ENCODE peak calls at places on chromosomes 13 and 19, in nine cellular contexts. X is dermis blood vessel endothelial cell, C is NCI-H345, Z is cortex of kidney, A is heart left ventricle, F is GM12865, K is M059J, B is left ventricle myocardium inferior, M is type B pancreatic cell. W is an unnamed sample.

GRCh38 chr19:5058456-5059190 is 89.7 kb downstream of the KDM4B start:
- DNase-seq in Z (no peak), M (no peak), A (no peak), F (no peak), C (no peak), X (no peak), B (no peak), K (peak; percentile 52), W (no peak)

GRCh38 chr19:43532571-43532961 is 422 bp upstream of the ZNF575 start:
- DNase-seq in Z (no peak), A (peak; percentile 79), B (no peak), K (peak; percentile 51), X (no peak), C (no peak), M (no peak), F (peak; percentile 87), W (peak; percentile 82)

GRCh38 chr19:55605637-55606470 is at the start of gene ZNF865:
- DNase-seq in K (peak; percentile 83), M (no peak), C (peak; percentile 49), B (peak; percentile 72), A (peak; percentile 73), X (peak; percentile 93), Z (no peak), F (peak; percentile 90), W (peak; percentile 71)

GRCh38 chr19:46137915-46138473 is 10.0 kb upstream of the IGFL2 start:
- DNase-seq in A (no peak), Z (no peak), B (no peak), X (no peak), M (no peak), K (no peak), F (no peak), C (no peak), W (no peak)

GRCh38 chr13:41059466-41059865 is 1.8 kb upstream of the WBP4 start:
- DNase-seq in B (no peak), K (no peak), F (peak; percentile 25), A (no peak), X (peak; percentile 38), M (no peak), C (no peak), Z (no peak), W (peak; percentile 35)

GRCh38 chr19:56161534-56161933 is 14.3 kb upstream of the GALP start:
- DNase-seq in B (no peak), A (no peak), K (no peak), C (no peak), Z (no peak), F (no peak), X (no peak), M (no peak), W (no peak)

GRCh38 chr13:114065926-114066774 is 66.3 kb downstream of the RASA3 start:
- DNase-seq in B (no peak), X (no peak), A (peak; percentile 30), K (peak; percentile 5), M (no peak), F (peak; percentile 73), Z (no peak), C (no peak), W (peak; percentile 80)

GRCh38 chr13:24742294-24742693 is 21.7 kb upstream of the RNF17 start:
- DNase-seq in X (no peak), B (no peak), Z (no peak), A (no peak), K (no peak), C (no peak), F (no peak), M (no peak), W (no peak)

GRCh38 chr19:5154129-5154798 is 185.4 kb downstream of the KDM4B start:
- DNase-seq in C (no peak), M (peak; percentile 70), Z (no peak), K (no peak), B (no peak), F (peak; percentile 50), X (peak; percentile 49), A (peak; percentile 28), W (peak; percentile 20)

GRCh38 chr13:112444416-112445399 is 68.6 kb downstream of the SPACA7 start:
- DNase-seq in F (no peak), C (no peak), M (no peak), Z (no peak), A (no peak), K (no peak), B (no peak), X (no peak), W (no peak)

GRCh38 chr13:65943711-65944110 is 1286.4 kb downstream of the PCDH9 start:
- DNase-seq in K (no peak), F (no peak), Z (no peak), A (no peak), C (no peak), M (no peak), X (peak; percentile 43), B (no peak), W (no peak)

GRCh38 chr13:97810152-97810551 is 143.3 kb upstream of the IPO5 start:
- DNase-seq in A (no peak), F (no peak), M (no peak), X (peak; percentile 43), Z (no peak), B (no peak), K (peak; percentile 10), C (peak; percentile 22), W (no peak)

GRCh38 chr13:48400820-48401219 is 12.1 kb downstream of the LPAR6 start:
- DNase-seq in B (no peak), X (peak; percentile 93), K (peak; percentile 68), M (no peak), F (peak; percentile 18), Z (no peak), A (no peak), C (no peak), W (peak; percentile 12)

GRCh38 chr13:99542788-99543406 is 41.6 kb downstream of the TM9SF2 start:
- DNase-seq in X (peak; percentile 45), B (no peak), Z (no peak), F (peak; percentile 96), K (no peak), A (no peak), M (no peak), C (no peak), W (no peak)

GRCh38 chr19:18475004-18475453 is 37.1 kb upstream of the ISYNA1 start:
- DNase-seq in M (no peak), X (no peak), F (peak; percentile 24), Z (no peak), C (no peak), B (no peak), K (no peak), A (no peak), W (no peak)

GRCh38 chr19:29247912-29248311 is 35.0 kb upstream of the UQCRFS1 start:
- DNase-seq in M (no peak), A (no peak), C (no peak), B (no peak), X (no peak), Z (no peak), K (no peak), F (no peak), W (no peak)

GRCh38 chr13:99605417-99606321 is 104.4 kb downstream of the TM9SF2 start:
- DNase-seq in K (peak; percentile 47), A (peak; percentile 62), C (peak; percentile 64), M (no peak), X (peak; percentile 68), F (peak; percentile 64), B (peak; percentile 38), Z (no peak), W (peak; percentile 75)

GRCh38 chr13:70310720-70311119 is 202.5 kb upstream of the KLHL1 start:
- DNase-seq in K (peak; percentile 1), A (peak; percentile 15), M (no peak), F (peak; percentile 14), C (peak; percentile 61), Z (no peak), X (no peak), B (no peak), W (peak; percentile 32)

GRCh38 chr13:106561551-106562170 is 6.3 kb downstream of the ARGLU1 start:
- DNase-seq in M (no peak), B (no peak), K (peak; percentile 15), C (no peak), F (peak; percentile 74), Z (no peak), X (peak; percentile 59), A (peak; percentile 32), W (no peak)

GRCh38 chr19:52541608-52542007 is 14.1 kb downstream of the ZNF808 start:
- DNase-seq in Z (no peak), K (no peak), A (no peak), F (no peak), B (no peak), C (no peak), M (no peak), X (no peak), W (no peak)

GRCh38 chr19:32971012-32971595 is 654 bp downstream of the CEP89 start:
- DNase-seq in A (no peak), K (no peak), C (no peak), M (no peak), F (no peak), X (peak; percentile 5), Z (no peak), B (no peak), W (no peak)

GRCh38 chr19:49837425-49837824 is 13.5 kb upstream of the PTOV1 start:
- DNase-seq in C (no peak), M (no peak), X (no peak), B (no peak), F (no peak), K (no peak), Z (no peak), A (no peak), W (no peak)

GRCh38 chr19:5663904-5664303 is 16.4 kb downstream of the MICOS13 start:
- DNase-seq in F (no peak), B (no peak), C (no peak), K (no peak), A (no peak), X (no peak), M (no peak), Z (no peak), W (no peak)

GRCh38 chr19:23286477-23286876 is 36.3 kb upstream of the ZNF724 start:
- DNase-seq in Z (no peak), A (no peak), K (no peak), M (no peak), C (no peak), X (peak; percentile 5), B (no peak), F (peak; percentile 15), W (no peak)

GRCh38 chr19:29670255-29670654 is 5.0 kb downstream of the PLEKHF1 start:
- DNase-seq in B (no peak), K (no peak), Z (no peak), C (no peak), X (no peak), F (no peak), A (no peak), M (no peak), W (no peak)

GRCh38 chr19:1673645-1674292 is 21.4 kb upstream of the TCF3 start:
- DNase-seq in B (no peak), M (no peak), Z (no peak), C (no peak), A (no peak), X (no peak), K (no peak), F (no peak), W (no peak)

GRCh38 chr13:39982745-39983144 is 327.3 kb downstream of the COG6 start:
- DNase-seq in M (no peak), F (peak; percentile 13), C (no peak), X (peak; percentile 34), B (no peak), K (no peak), Z (no peak), A (no peak), W (no peak)

GRCh38 chr13:24207841-24208240 is 47.3 kb downstream of the SPATA13 start:
- DNase-seq in X (no peak), Z (no peak), K (no peak), B (no peak), M (no peak), C (no peak), A (no peak), F (no peak), W (no peak)

GRCh38 chr19:46697142-46697960 is 19.6 kb downstream of the PRKD2 start:
- DNase-seq in B (peak; percentile 89), M (peak; percentile 88), X (peak; percentile 75), F (no peak), K (no peak), A (peak; percentile 91), Z (no peak), C (no peak), W (no peak)